ENCODE peak calls at places on chromosomes 12 and 14, in six cellular contexts. P is kidney tubule cell; Q is activated T-cell treated with anti-CD3 and anti-CD28 coated beads, Interleukin-2, amount 50 U/mL, for 72 hours; X is non-pigmented ciliary epithelial cell; H is substantia nigra; O is fibroblast of the aortic adventitia. V is an unnamed sample.

GRCh38 chr12:68374315-68374982 is 42.3 kb upstream of the MDM1 start:
- DNase-seq in P (no peak), Q (peak), X (no peak), H (no peak), O (no peak), V (no peak)

GRCh38 chr14:75821828-75822521 is 159.8 kb downstream of the TGFB3 start:
- DNase-seq in P (peak), Q (no peak), X (no peak), H (no peak), O (no peak), V (peak)

GRCh38 chr14:58826845-58827686 is 189.3 kb downstream of the DACT1 start:
- DNase-seq in P (no peak), Q (no peak), X (no peak), H (no peak), O (no peak), V (no peak)

GRCh38 chr12:46473634-46474201 is 101.1 kb upstream of the SLC38A2 start:
- DNase-seq in P (peak), Q (no peak), X (no peak), H (no peak), O (peak), V (peak)

GRCh38 chr12:7934153-7934552 is 1.8 kb downstream of the SLC2A3 start:
- DNase-seq in P (no peak), Q (peak), X (no peak), H (no peak), O (no peak), V (no peak)

GRCh38 chr14:78286210-78286609 is 116.0 kb downstream of the NRXN3 start:
- DNase-seq in P (no peak), Q (no peak), X (no peak), H (no peak), O (no peak), V (no peak)

GRCh38 chr12:31228811-31229792 is 96.8 kb downstream of the SINHCAF start:
- DNase-seq in P (peak), Q (no peak), X (no peak), H (peak), O (no peak), V (no peak)

GRCh38 chr14:100471451-100472093 is 115.6 kb downstream of the BEGAIN start:
- DNase-seq in P (peak), Q (no peak), X (no peak), H (no peak), O (no peak), V (no peak)

GRCh38 chr14:89327771-89328212 is 89.2 kb downstream of the FOXN3 start:
- DNase-seq in P (no peak), Q (no peak), X (no peak), H (no peak), O (peak), V (peak)

GRCh38 chr14:104016873-104017650 is 68.4 kb upstream of the ASPG start:
- DNase-seq in P (peak), Q (no peak), X (no peak), H (no peak), O (no peak), V (no peak)

GRCh38 chr12:56488041-56488955 is at the start of gene GLS2:
- DNase-seq in P (peak), Q (peak), X (peak), H (peak), O (peak), V (peak)

GRCh38 chr12:47377414-47378221 is 297.9 kb upstream of the AMIGO2 start:
- DNase-seq in P (peak), Q (no peak), X (peak), H (peak), O (peak), V (peak)

GRCh38 chr12:56188786-56189335 is 422 bp downstream of the SMARCC2 start:
- DNase-seq in P (peak), Q (peak), X (no peak), H (peak), O (no peak), V (no peak)

GRCh38 chr12:8996682-8997405 is 7.5 kb downstream of the KLRG1 start:
- DNase-seq in P (peak), Q (peak), X (peak), H (no peak), O (peak), V (no peak)

GRCh38 chr12:109744991-109745942 is 31.6 kb downstream of the FAM222A start:
- DNase-seq in P (peak), Q (no peak), X (no peak), H (no peak), O (no peak), V (no peak)

GRCh38 chr12:52851787-52852186 is 3.0 kb upstream of the KRT78 start:
- DNase-seq in P (no peak), Q (no peak), X (no peak), H (no peak), O (no peak), V (no peak)

GRCh38 chr12:22461786-22462185 is 82.6 kb downstream of the C2CD5 start:
- DNase-seq in P (no peak), Q (no peak), X (no peak), H (no peak), O (no peak), V (no peak)

GRCh38 chr14:92519246-92520101 is 5.9 kb downstream of the RIN3 start:
- DNase-seq in P (no peak), Q (no peak), X (no peak), H (no peak), O (no peak), V (no peak)

GRCh38 chr12:104603545-104603973 is 146.8 kb downstream of the CHST11 start:
- DNase-seq in P (peak), Q (no peak), X (peak), H (no peak), O (peak), V (no peak)

GRCh38 chr12:879641-880040 is 69.9 kb downstream of the RAD52 start:
- DNase-seq in P (no peak), Q (no peak), X (peak), H (no peak), O (peak), V (no peak)

GRCh38 chr14:33914676-33915516 is 36.0 kb downstream of the EGLN3 start:
- DNase-seq in P (peak), Q (no peak), X (peak), H (no peak), O (peak), V (no peak)

GRCh38 chr14:68790656-68791077 is 2.2 kb downstream of the ZFP36L1 start:
- DNase-seq in P (peak), Q (peak), X (no peak), H (no peak), O (no peak), V (no peak)

GRCh38 chr14:101108579-101109346 is 205.2 kb upstream of the RTL1 start:
- DNase-seq in P (no peak), Q (no peak), X (no peak), H (no peak), O (no peak), V (no peak)

GRCh38 chr12:10363922-10364838 is 25.7 kb downstream of the KLRK1 start:
- DNase-seq in P (peak), Q (peak), X (no peak), H (peak), O (peak), V (peak)

GRCh38 chr14:20799955-20800544 is 2.6 kb downstream of the RNASE1 start:
- DNase-seq in P (peak), Q (no peak), X (no peak), H (peak), O (no peak), V (no peak)

GRCh38 chr14:65210118-65210826 is 108.0 kb upstream of the MAX start:
- DNase-seq in P (peak), Q (peak), X (no peak), H (no peak), O (peak), V (no peak)

GRCh38 chr14:86430807-86431206 is 900.9 kb downstream of the FLRT2 start:
- DNase-seq in P (no peak), Q (no peak), X (no peak), H (no peak), O (no peak), V (no peak)

GRCh38 chr12:93766802-93767523 is 89.8 kb downstream of the CRADD start:
- DNase-seq in P (peak), Q (no peak), X (no peak), H (no peak), O (peak), V (peak)

GRCh38 chr12:101670007-101670671 is 27.3 kb upstream of the CHPT1 start:
- DNase-seq in P (peak), Q (peak), X (peak), H (no peak), O (peak), V (peak)

GRCh38 chr14:80390911-80391310 is 179.6 kb upstream of the DIO2 start:
- DNase-seq in P (peak), Q (no peak), X (peak), H (no peak), O (peak), V (no peak)

V was measured in fibroblast of gingiva.